ENCODE peak calls at places on chromosomes 6 and 20, in nine cellular contexts. One of them, this sample, is unnamed. For H3K9me3 and H3K4me1, the result is how much of the 10 kb centered on the place peaks cover.

GRCh38 chr6:158417760-158418098 is 105.5 kb downstream of the TULP4 start:
- DNase-seq in left ventricle myocardium inferior: no peak
- DNase-seq in right lobe of liver: no peak
- DNase-seq in heart left ventricle: no peak
- DNase-seq in right cardiac atrium: no peak
- DNase-seq in GM23248: peak
- DNase-seq in kidney: no peak
- DNase-seq in pancreas: no peak
- DNase-seq in CD8-positive, alpha-beta memory T cell: no peak
- DNase-seq in this sample: no peak

GRCh38 chr6:135672256-135672655 is 174.7 kb upstream of the AHI1 start:
- DNase-seq in heart left ventricle: no peak
- DNase-seq in kidney: no peak
- DNase-seq in GM23248: no peak
- DNase-seq in CD8-positive, alpha-beta memory T cell: no peak
- DNase-seq in left ventricle myocardium inferior: no peak
- DNase-seq in right lobe of liver: no peak
- DNase-seq in right cardiac atrium: no peak
- DNase-seq in pancreas: no peak
- DNase-seq in this sample: no peak

GRCh38 chr6:118146584-118146983 is 239.5 kb downstream of the SLC35F1 start:
- DNase-seq in left ventricle myocardium inferior: no peak
- DNase-seq in right lobe of liver: no peak
- DNase-seq in GM23248: no peak
- DNase-seq in CD8-positive, alpha-beta memory T cell: no peak
- DNase-seq in right cardiac atrium: no peak
- DNase-seq in pancreas: no peak
- DNase-seq in kidney: no peak
- DNase-seq in heart left ventricle: no peak
- DNase-seq in this sample: no peak

GRCh38 chr20:1185316-1185741 is 548 bp upstream of the TMEM74B start:
- DNase-seq in GM23248: peak
- DNase-seq in pancreas: peak
- DNase-seq in right lobe of liver: no peak
- DNase-seq in left ventricle myocardium inferior: no peak
- DNase-seq in CD8-positive, alpha-beta memory T cell: no peak
- DNase-seq in right cardiac atrium: no peak
- DNase-seq in heart left ventricle: no peak
- DNase-seq in kidney: no peak
- DNase-seq in this sample: no peak

GRCh38 chr20:15011631-15012030 is 674.2 kb upstream of the FLRT3 start:
- DNase-seq in GM23248: no peak
- DNase-seq in heart left ventricle: no peak
- DNase-seq in pancreas: no peak
- DNase-seq in CD8-positive, alpha-beta memory T cell: no peak
- DNase-seq in left ventricle myocardium inferior: no peak
- DNase-seq in right lobe of liver: no peak
- DNase-seq in kidney: no peak
- DNase-seq in right cardiac atrium: no peak
- DNase-seq in this sample: no peak

GRCh38 chr6:160306284-160306683 is 41.9 kb upstream of the SLC22A3 start:
- DNase-seq in right cardiac atrium: no peak
- DNase-seq in left ventricle myocardium inferior: no peak
- DNase-seq in CD8-positive, alpha-beta memory T cell: no peak
- DNase-seq in GM23248: no peak
- DNase-seq in kidney: no peak
- DNase-seq in pancreas: no peak
- DNase-seq in right lobe of liver: no peak
- DNase-seq in heart left ventricle: no peak
- DNase-seq in this sample: no peak

GRCh38 chr6:118012944-118013343 is 105.9 kb downstream of the SLC35F1 start:
- DNase-seq in kidney: no peak
- DNase-seq in left ventricle myocardium inferior: no peak
- DNase-seq in CD8-positive, alpha-beta memory T cell: no peak
- DNase-seq in right lobe of liver: no peak
- DNase-seq in heart left ventricle: no peak
- DNase-seq in right cardiac atrium: no peak
- DNase-seq in GM23248: no peak
- DNase-seq in pancreas: no peak
- DNase-seq in this sample: no peak

GRCh38 chr6:92777146-92777740 is 642.1 kb downstream of the EPHA7 start:
- DNase-seq in right cardiac atrium: no peak
- DNase-seq in GM23248: peak
- DNase-seq in left ventricle myocardium inferior: no peak
- DNase-seq in right lobe of liver: no peak
- DNase-seq in pancreas: no peak
- DNase-seq in heart left ventricle: no peak
- DNase-seq in kidney: no peak
- DNase-seq in CD8-positive, alpha-beta memory T cell: no peak
- DNase-seq in this sample: no peak

GRCh38 chr6:16688984-16689636 is 72.2 kb downstream of the ATXN1 start:
- DNase-seq in GM23248: peak
- DNase-seq in kidney: no peak
- DNase-seq in CD8-positive, alpha-beta memory T cell: no peak
- DNase-seq in right lobe of liver: no peak
- DNase-seq in heart left ventricle: no peak
- DNase-seq in right cardiac atrium: no peak
- DNase-seq in left ventricle myocardium inferior: no peak
- DNase-seq in pancreas: no peak
- DNase-seq in this sample: no peak

GRCh38 chr6:53731906-53732636 is 62.7 kb upstream of the LRRC1 start:
- DNase-seq in right lobe of liver: no peak
- DNase-seq in GM23248: no peak
- DNase-seq in left ventricle myocardium inferior: no peak
- DNase-seq in right cardiac atrium: no peak
- DNase-seq in CD8-positive, alpha-beta memory T cell: no peak
- DNase-seq in heart left ventricle: no peak
- DNase-seq in pancreas: no peak
- DNase-seq in kidney: no peak
- DNase-seq in this sample: no peak

GRCh38 chr20:33119725-33120720 is 40.6 kb downstream of the BPIFB4 start:
- DNase-seq in right cardiac atrium: no peak
- DNase-seq in kidney: no peak
- DNase-seq in left ventricle myocardium inferior: no peak
- DNase-seq in heart left ventricle: no peak
- DNase-seq in pancreas: no peak
- DNase-seq in CD8-positive, alpha-beta memory T cell: no peak
- DNase-seq in right lobe of liver: no peak
- DNase-seq in GM23248: peak
- DNase-seq in this sample: no peak

DNA sequence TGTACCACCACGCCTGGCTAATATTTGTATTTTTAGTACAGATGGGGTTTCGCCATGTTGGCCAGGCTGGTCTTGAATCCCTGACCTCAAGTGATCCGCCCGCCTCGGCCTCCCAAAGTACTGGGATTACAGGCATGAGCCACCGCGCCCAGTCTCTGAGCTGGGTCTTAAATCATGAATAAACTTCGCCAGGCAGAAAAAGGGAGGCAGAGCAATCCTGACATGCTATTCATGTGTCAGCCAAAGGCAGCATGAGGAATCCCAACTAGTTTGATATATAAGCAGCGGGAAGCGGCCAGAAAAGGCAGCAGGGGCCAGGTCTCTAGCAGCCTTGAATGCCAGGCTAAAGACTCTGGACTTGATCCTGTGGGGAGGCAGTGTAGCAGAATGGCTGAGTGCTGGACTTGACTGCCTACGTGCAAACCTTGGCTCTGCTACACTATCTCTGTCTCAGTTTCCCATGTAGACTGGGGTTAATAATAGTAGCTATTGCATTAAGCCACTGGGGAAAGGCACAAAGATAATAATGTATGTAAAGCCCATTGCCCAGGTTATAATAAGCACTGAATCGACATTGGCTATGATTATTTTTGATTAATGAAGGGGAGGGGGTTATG is 1.8 kb downstream of the PROCR start:
- DNase-seq in right cardiac atrium: no peak
- DNase-seq in GM23248: peak
- DNase-seq in kidney: no peak
- DNase-seq in left ventricle myocardium inferior: no peak
- DNase-seq in heart left ventricle: no peak
- DNase-seq in pancreas: no peak
- DNase-seq in CD8-positive, alpha-beta memory T cell: no peak
- DNase-seq in right lobe of liver: no peak
- DNase-seq in this sample: no peak
- H3K4me3 ChIP-seq in right cardiac atrium: no peak
- H3K4me3 ChIP-seq in GM23248: no peak
- H3K4me3 ChIP-seq in kidney: peak
- H3K4me3 ChIP-seq in left ventricle myocardium inferior: peak
- H3K4me3 ChIP-seq in heart left ventricle: no peak
- H3K4me3 ChIP-seq in pancreas: no peak
- H3K4me3 ChIP-seq in CD8-positive, alpha-beta memory T cell: no peak
- H3K4me3 ChIP-seq in right lobe of liver: peak
- H3K4me3 ChIP-seq in this sample: no peak

GRCh38 chr6:167654389-167654788 is 172.3 kb upstream of the AFDN start:
- DNase-seq in right lobe of liver: no peak
- DNase-seq in right cardiac atrium: no peak
- DNase-seq in left ventricle myocardium inferior: no peak
- DNase-seq in heart left ventricle: no peak
- DNase-seq in GM23248: no peak
- DNase-seq in kidney: no peak
- DNase-seq in CD8-positive, alpha-beta memory T cell: no peak
- DNase-seq in pancreas: no peak
- DNase-seq in this sample: no peak

GRCh38 chr6:167655174-167655821 is 171.4 kb upstream of the AFDN start:
- DNase-seq in pancreas: no peak
- DNase-seq in right cardiac atrium: no peak
- DNase-seq in right lobe of liver: no peak
- DNase-seq in CD8-positive, alpha-beta memory T cell: no peak
- DNase-seq in left ventricle myocardium inferior: no peak
- DNase-seq in GM23248: no peak
- DNase-seq in kidney: no peak
- DNase-seq in heart left ventricle: no peak
- DNase-seq in this sample: no peak

GRCh38 chr6:167652701-167653095 is 174.0 kb upstream of the AFDN start:
- DNase-seq in heart left ventricle: no peak
- DNase-seq in right cardiac atrium: no peak
- DNase-seq in right lobe of liver: no peak
- DNase-seq in kidney: no peak
- DNase-seq in GM23248: no peak
- DNase-seq in CD8-positive, alpha-beta memory T cell: no peak
- DNase-seq in pancreas: no peak
- DNase-seq in left ventricle myocardium inferior: no peak
- DNase-seq in this sample: no peak

GRCh38 chr6:167652042-167652700 is 174.5 kb upstream of the AFDN start:
- DNase-seq in right cardiac atrium: no peak
- DNase-seq in GM23248: no peak
- DNase-seq in right lobe of liver: no peak
- DNase-seq in heart left ventricle: no peak
- DNase-seq in left ventricle myocardium inferior: no peak
- DNase-seq in pancreas: no peak
- DNase-seq in CD8-positive, alpha-beta memory T cell: no peak
- DNase-seq in kidney: no peak
- DNase-seq in this sample: no peak

DNA sequence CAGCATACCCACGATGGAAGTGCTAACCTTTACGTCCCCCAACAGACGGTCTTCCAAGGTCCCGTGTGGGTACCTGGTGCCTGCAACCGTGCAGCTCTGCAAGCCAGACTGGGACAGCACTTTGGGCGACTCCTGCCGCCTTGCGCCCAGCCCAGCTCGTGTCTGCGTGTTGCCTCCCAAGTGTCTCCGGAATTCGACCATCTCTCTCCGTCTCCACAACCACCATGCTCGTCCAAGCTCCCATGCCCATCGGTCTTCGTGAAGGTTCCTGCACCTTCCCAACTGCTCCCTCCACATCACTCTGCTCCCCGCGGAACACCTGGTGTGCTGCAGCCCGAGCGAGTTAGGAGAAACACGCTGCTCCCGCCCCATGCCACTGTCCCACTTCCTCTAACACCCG is 173.2 kb upstream of the AFDN start:
- DNase-seq in heart left ventricle: no peak
- DNase-seq in left ventricle myocardium inferior: no peak
- DNase-seq in right lobe of liver: no peak
- DNase-seq in kidney: no peak
- DNase-seq in GM23248: no peak
- DNase-seq in CD8-positive, alpha-beta memory T cell: no peak
- DNase-seq in pancreas: no peak
- DNase-seq in right cardiac atrium: no peak
- DNase-seq in this sample: no peak
- H3K9me3 ChIP-seq in heart left ventricle: under half
- H3K9me3 ChIP-seq in left ventricle myocardium inferior: under half
- H3K9me3 ChIP-seq in right lobe of liver: under half
- H3K9me3 ChIP-seq in kidney: under half
- H3K9me3 ChIP-seq in GM23248: under half
- H3K9me3 ChIP-seq in CD8-positive, alpha-beta memory T cell: under half
- H3K9me3 ChIP-seq in pancreas: under half
- H3K9me3 ChIP-seq in right cardiac atrium: under half
- H3K9me3 ChIP-seq in this sample: under half

GRCh38 chr6:14212632-14213031 is 95.1 kb downstream of the CD83 start:
- DNase-seq in left ventricle myocardium inferior: no peak
- DNase-seq in right cardiac atrium: no peak
- DNase-seq in right lobe of liver: no peak
- DNase-seq in kidney: no peak
- DNase-seq in pancreas: no peak
- DNase-seq in GM23248: no peak
- DNase-seq in CD8-positive, alpha-beta memory T cell: no peak
- DNase-seq in heart left ventricle: no peak
- DNase-seq in this sample: no peak
- H3K4me1 ChIP-seq in left ventricle myocardium inferior: under half
- H3K4me1 ChIP-seq in right cardiac atrium: under half
- H3K4me1 ChIP-seq in right lobe of liver: under half
- H3K4me1 ChIP-seq in kidney: under half
- H3K4me1 ChIP-seq in pancreas: under half
- H3K4me1 ChIP-seq in GM23248: under half
- H3K4me1 ChIP-seq in CD8-positive, alpha-beta memory T cell: under half
- H3K4me1 ChIP-seq in heart left ventricle: under half
- H3K4me1 ChIP-seq in this sample: under half

DNA sequence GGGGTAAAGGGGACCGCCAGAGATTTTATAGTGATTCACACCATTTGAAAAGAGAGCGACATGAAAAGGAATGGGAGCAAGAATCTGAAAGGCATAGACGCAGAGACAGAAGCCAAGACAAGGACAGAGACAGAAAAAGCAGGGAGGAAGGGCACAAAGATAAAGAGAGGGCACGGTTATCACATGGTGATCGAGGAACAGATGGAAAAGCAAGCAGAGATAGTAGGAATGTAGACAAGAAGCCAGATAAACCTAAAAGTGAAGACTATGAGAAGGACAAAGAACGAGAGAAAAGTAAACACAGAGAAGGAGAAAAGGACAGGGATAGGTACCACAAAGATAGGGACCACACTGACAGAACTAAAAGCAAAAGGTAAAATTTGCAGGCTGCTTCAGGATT is 77.7 kb downstream of the PHF3 start:
- DNase-seq in pancreas: no peak
- DNase-seq in kidney: no peak
- DNase-seq in right lobe of liver: no peak
- DNase-seq in right cardiac atrium: no peak
- DNase-seq in left ventricle myocardium inferior: no peak
- DNase-seq in GM23248: no peak
- DNase-seq in CD8-positive, alpha-beta memory T cell: no peak
- DNase-seq in heart left ventricle: no peak
- DNase-seq in this sample: no peak
- H3K4me3 ChIP-seq in pancreas: no peak
- H3K4me3 ChIP-seq in kidney: no peak
- H3K4me3 ChIP-seq in right lobe of liver: no peak
- H3K4me3 ChIP-seq in right cardiac atrium: no peak
- H3K4me3 ChIP-seq in left ventricle myocardium inferior: no peak
- H3K4me3 ChIP-seq in GM23248: no peak
- H3K4me3 ChIP-seq in CD8-positive, alpha-beta memory T cell: no peak
- H3K4me3 ChIP-seq in heart left ventricle: no peak
- H3K4me3 ChIP-seq in this sample: no peak

GRCh38 chr6:168624948-168625347 is 184.0 kb downstream of the SMOC2 start:
- DNase-seq in CD8-positive, alpha-beta memory T cell: no peak
- DNase-seq in GM23248: no peak
- DNase-seq in heart left ventricle: no peak
- DNase-seq in pancreas: peak
- DNase-seq in right cardiac atrium: no peak
- DNase-seq in right lobe of liver: no peak
- DNase-seq in kidney: no peak
- DNase-seq in left ventricle myocardium inferior: no peak
- DNase-seq in this sample: no peak
- H3K9me3 ChIP-seq in CD8-positive, alpha-beta memory T cell: under half
- H3K9me3 ChIP-seq in GM23248: under half
- H3K9me3 ChIP-seq in heart left ventricle: under half
- H3K9me3 ChIP-seq in pancreas: under half
- H3K9me3 ChIP-seq in right cardiac atrium: under half
- H3K9me3 ChIP-seq in right lobe of liver: under half
- H3K9me3 ChIP-seq in kidney: under half
- H3K9me3 ChIP-seq in left ventricle myocardium inferior: under half
- H3K9me3 ChIP-seq in this sample: under half

This sample was measured in thoracic aorta.